ENCODE peak calls at places on chromosomes 13 and 19, in five cellular contexts. N, U, X, W and Y are unnamed samples. For H3K36me3 and H3K4me1, the result is how much of the 10 kb centered on the place peaks cover.

GRCh38 chr13:111480976-111481375 is 160.5 kb downstream of the TEX29 start:
- DNase-seq in N (no peak), X (no peak), U (no peak), W (no peak), Y (no peak)

GRCh38 chr19:6947745-6948144 is 60.4 kb downstream of the ADGRE1 start:
- DNase-seq in X (no peak), W (no peak), N (no peak), U (peak), Y (no peak)

GRCh38 chr13:51742611-51743010 is 61.4 kb downstream of the DHRS12 start:
- DNase-seq in N (no peak), X (peak), U (no peak), W (no peak), Y (no peak)

GRCh38 chr19:12668346-12668745 is 1.7 kb downstream of the WDR83 start:
- DNase-seq in U (no peak), X (no peak), N (no peak), W (no peak), Y (no peak)

GRCh38 chr13:90413548-90413947 is 933.9 kb upstream of the MIR17HG start:
- DNase-seq in W (no peak), U (no peak), N (no peak), X (no peak), Y (no peak)

GRCh38 chr13:44116562-44117315 is 237.0 kb downstream of the LACC1 start:
- DNase-seq in W (no peak), U (peak), X (no peak), N (no peak), Y (no peak)

GRCh38 chr13:67318398-67318797 is 88.3 kb upstream of the PCDH9 start:
- DNase-seq in W (no peak), X (no peak), U (no peak), N (no peak), Y (no peak)

GRCh38 chr19:35462476-35462953 is 14.5 kb downstream of the FFAR2 start:
- DNase-seq in W (no peak), U (no peak), N (no peak), X (no peak), Y (no peak)

GRCh38 chr19:38496603-38497487 is 63.4 kb downstream of the RYR1 start:
- DNase-seq in U (no peak), X (peak), W (no peak), N (no peak), Y (no peak)

GRCh38 chr19:42066075-42066754 is 3.8 kb downstream of the GRIK5 start:
- DNase-seq in N (no peak), W (no peak), U (no peak), X (no peak), Y (no peak)

GRCh38 chr19:29832801-29833200 is 21.0 kb downstream of the CCNE1 start:
- DNase-seq in X (no peak), W (no peak), N (no peak), U (no peak), Y (no peak)

GRCh38 chr13:36360863-36361262 is 14.7 kb upstream of the SPART start:
- DNase-seq in N (no peak), W (no peak), U (no peak), X (no peak), Y (no peak)

GRCh38 chr13:35784286-35784951 is 307.9 kb upstream of the MAB21L1 start:
- DNase-seq in N (no peak), W (no peak), U (no peak), X (no peak), Y (no peak)

GRCh38 chr19:38952395-38953165 is 21.8 kb downstream of the MRPS12 start:
- DNase-seq in X (no peak), N (no peak), U (no peak), W (no peak), Y (no peak)

GRCh38 chr19:21210037-21210621 is 68.3 kb downstream of the ZNF431 start:
- DNase-seq in W (no peak), N (no peak), X (no peak), U (no peak), Y (no peak)

GRCh38 chr13:96089749-96090239 is at the start of gene HS6ST3:
- DNase-seq in N (no peak), U (no peak), X (no peak), W (peak), Y (peak)

GRCh38 chr19:15321739-15322138 is 10.6 kb downstream of the BRD4 start:
- DNase-seq in N (no peak), W (no peak), X (no peak), U (no peak), Y (no peak)

GRCh38 chr19:56159616-56160271 is 16.1 kb upstream of the GALP start:
- DNase-seq in N (no peak), U (no peak), W (no peak), X (no peak), Y (no peak)

GRCh38 chr19:56159009-56159501 is 16.8 kb upstream of the GALP start:
- DNase-seq in W (no peak), U (no peak), N (no peak), X (no peak), Y (no peak)

GRCh38 chr19:56156768-56157167 is 15.7 kb downstream of the ZNF444 start:
- DNase-seq in X (no peak), U (peak), N (no peak), W (no peak), Y (no peak)

GRCh38 chr19:56155124-56155687 is 14.1 kb downstream of the ZNF444 start:
- DNase-seq in U (peak), X (no peak), W (no peak), N (no peak), Y (no peak)

DNA sequence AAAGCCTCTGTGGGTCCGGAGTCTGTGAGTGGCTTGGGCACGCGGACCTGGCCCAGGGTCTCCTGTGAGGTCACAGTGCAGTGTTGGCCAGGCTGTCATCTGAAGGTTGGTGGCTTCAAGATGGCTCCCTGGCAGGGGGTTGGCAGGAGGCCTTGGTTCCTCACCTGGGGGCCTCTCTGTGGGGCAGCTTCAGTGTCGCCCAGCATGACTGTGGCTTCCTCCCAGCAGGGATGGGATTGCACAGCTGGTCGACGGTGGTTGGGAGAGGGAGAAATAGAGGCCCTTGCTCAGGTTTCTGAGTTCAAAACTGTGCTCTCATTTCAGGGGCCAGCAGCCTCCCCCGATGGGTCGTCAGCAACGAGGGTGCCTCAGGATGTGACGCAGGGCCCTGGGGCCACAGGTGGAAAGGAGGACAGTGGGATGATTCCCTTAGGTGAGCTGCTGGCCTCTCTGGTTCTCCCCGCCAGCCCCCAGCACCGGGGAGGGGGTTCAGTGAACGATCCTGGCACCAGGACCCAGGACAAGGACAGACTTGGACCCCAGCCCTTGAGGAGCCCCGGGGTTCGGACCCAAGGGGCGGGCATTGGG is 17.2 kb downstream of the ZNF444 start:
- DNase-seq in U (no peak), N (no peak), X (no peak), W (no peak), Y (no peak)
- H3K36me3 ChIP-seq in U (under half), N (under half), X (under half), W (under half), Y (under half)

DNA sequence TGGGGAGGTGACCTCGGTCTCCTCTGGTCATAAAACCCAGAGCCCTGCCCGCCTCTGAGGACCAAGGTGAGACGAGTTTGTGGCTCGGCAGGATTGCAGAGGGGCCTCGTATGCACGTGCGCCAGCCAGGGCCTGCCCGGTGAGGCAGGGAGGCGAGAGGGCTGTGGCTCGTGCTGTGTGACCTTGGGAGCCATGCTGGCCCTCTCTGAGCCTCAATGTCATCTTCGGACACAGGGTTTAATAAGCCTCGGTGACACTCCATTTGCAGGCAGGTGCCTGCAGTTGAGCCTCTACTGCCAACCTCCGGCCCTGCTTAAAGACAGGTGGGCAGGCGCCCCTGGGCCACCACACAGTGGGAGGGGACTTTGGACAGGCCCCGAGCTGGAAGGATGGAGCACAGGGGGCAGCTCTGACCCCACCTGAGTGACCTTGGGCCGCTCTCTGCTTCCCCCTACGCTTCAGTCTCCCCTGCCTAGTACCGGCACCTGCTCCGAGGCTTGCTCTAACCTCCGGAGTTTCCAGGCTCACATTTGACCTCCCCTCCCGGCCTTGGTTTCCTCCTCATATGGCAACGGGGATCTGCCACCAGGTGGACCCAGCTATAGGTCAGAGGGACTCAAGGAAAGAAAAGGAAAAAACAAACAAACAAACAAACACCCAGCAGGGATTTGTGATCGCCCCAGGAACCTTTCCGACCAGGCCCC is 3.2 kb downstream of the ZBTB7A start:
- DNase-seq in X (no peak), U (no peak), W (no peak), N (no peak), Y (no peak)
- TF ChIP-seq POLR2A in X (no peak), U (no peak), W (no peak), N (no peak), Y (no peak)

DNA sequence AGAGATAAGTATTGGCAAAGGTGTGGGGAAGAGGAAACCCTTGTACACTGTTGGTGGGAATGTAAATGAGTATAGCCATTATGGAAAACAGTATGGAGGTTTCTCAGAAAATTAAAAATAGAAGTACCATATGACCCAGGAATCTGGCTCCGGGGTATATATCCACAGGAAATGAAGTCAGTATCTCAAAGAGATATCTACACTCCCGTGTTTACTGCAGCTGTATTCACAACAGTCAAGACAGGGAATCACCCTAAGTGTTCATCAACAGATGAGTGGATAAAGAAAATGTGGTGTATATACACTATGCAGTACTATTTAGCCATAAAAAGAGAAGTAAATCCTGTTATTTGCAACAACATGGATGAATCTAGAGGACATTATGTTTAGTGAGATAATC is 13.5 kb downstream of the KCTD12 start:
- DNase-seq in W (no peak), N (no peak), U (no peak), X (no peak), Y (no peak)
- H3K4me1 ChIP-seq in W (under half), N (under half), U (under half), X (under half), Y (under half)

GRCh38 chr19:10006335-10006708 is 4.0 kb downstream of the COL5A3 start:
- DNase-seq in W (peak), X (peak), U (peak), N (peak), Y (no peak)

GRCh38 chr19:10005632-10006334 is 4.5 kb downstream of the COL5A3 start:
- DNase-seq in N (no peak), X (peak), U (no peak), W (no peak), Y (no peak)

GRCh38 chr19:10006752-10007323 is 3.5 kb downstream of the COL5A3 start:
- DNase-seq in U (no peak), N (no peak), X (no peak), W (no peak), Y (no peak)

GRCh38 chr19:10007811-10008211 is 2.5 kb downstream of the COL5A3 start:
- DNase-seq in N (no peak), X (no peak), W (peak), U (peak), Y (no peak)

DNA sequence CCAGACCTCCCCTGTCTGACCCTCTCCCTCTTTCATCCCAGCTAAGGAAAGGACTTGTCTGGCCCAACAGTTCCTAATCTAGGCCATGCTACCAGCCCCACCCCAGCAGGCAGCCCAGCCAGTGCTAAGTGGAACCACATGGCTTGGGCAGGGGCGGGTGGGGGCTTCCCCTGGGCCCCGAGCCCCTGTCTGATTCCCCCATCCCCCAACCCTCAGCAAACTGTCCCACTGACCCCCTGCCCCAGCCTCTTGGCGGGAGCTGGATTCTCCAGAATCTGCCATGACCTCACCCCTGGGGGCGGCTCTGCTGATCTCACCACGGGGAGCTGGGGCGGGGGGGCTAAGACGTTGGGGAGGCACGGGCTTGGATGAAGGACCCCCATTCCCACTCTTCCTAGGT is 2.9 kb downstream of the COL5A3 start:
- DNase-seq in N (peak), U (peak), X (peak), W (peak), Y (no peak)
- H3K36me3 ChIP-seq in N (under half), U (under half), X (under half), W (under half), Y (under half)

DNA sequence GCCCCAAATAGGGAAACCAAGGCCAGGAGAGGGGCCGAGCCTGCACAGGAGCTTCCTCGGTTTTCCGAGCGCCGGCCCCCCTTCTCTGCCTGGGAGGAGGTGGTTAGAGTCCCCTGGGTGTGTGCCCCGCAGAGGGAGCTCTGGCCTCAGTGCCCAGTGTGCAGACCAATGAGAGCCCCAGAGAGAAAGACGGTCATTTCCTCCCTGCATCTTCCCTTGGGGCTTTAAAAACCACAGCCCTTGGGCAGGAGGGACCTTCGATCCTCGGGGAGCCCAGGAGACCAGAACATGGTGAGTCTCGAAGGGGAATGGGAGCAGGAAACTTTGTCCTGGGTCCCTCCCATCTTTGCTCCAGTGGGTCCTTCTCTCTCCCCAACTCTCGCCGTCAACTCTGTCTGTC is at the start of gene C5AR1:
- DNase-seq in X (no peak), W (no peak), U (peak), N (no peak), Y (no peak)
- TF ChIP-seq POLR2A in X (no peak), W (no peak), U (no peak), N (no peak), Y (no peak)

DNA sequence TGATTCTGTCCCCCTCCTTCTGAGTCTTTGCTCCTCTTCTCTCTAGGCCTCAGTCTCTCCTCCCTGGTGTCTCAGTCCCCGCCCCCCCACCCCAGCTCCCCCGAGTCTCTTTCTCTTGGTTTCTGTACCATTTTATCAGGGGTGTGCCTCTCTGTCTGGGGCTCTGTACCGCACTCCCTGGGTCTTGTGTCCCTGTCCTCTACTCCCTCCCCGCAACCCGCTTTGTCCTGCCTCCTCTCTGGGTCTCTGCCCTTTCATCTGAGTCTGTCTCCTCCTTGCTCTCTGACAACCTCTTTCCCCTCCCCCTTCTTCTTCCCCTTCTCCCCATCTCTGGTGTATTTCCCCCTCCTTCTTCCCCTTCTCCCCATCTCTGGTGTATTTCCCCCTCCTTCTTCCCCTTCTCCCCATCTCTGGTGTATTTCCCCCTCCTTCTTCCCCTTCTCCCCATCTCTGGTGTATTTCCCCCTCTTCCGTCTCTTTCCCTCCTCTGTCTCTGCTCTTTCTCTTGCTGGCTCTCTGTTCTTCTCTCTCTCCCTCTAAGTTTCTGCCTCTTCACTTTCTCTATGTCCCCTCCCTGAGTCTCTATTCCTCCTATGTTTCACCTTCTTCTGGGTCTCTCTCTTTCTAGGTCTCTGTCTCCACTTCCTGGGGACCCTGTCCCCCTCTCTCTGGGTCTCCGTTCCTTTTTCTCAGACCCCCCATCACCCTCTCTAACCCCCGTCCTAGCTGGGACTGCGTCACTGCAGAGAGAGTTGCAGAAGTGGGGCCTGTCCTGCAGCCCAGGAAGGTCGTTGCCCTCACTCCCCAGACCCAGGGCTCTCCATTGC is 2.2 kb upstream of the KCNC3 start:
- DNase-seq in N (no peak), X (no peak), W (no peak), U (peak), Y (no peak)
- H3K4me1 ChIP-seq in N (under half), X (under half), W (under half), U (under half), Y (under half)

DNA sequence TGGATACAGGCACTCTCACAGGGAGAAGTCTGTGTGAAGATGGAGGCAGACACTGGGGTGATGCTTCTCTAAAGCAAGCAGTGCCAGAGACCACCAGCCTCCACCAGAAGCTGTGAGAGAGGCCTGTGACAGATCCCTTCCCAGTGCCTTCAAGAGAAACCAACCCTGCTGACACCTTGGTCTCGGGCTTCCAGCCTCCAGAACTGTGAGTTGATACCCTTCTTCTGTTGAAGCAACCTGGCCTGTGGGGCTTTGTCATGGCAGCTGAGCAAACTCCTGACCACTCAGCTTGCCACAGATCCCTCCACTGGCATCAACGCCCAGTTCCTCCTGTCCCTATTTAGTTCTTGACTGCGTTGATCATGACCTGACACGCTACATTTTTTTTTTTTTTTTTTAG is 29.0 kb downstream of the ELAVL1 start:
- DNase-seq in X (no peak), W (no peak), U (no peak), N (no peak), Y (no peak)
- H3K36me3 ChIP-seq in X (under half), W (under half), U (under half), N (under half), Y (under half)

GRCh38 chr19:57161985-57162544 is 5.2 kb downstream of the DUXA start:
- DNase-seq in U (no peak), X (no peak), W (no peak), N (no peak), Y (no peak)
- TF ChIP-seq POLR2A in U (no peak), X (no peak), W (no peak), N (no peak), Y (no peak)

GRCh38 chr19:8147579-8147978 is 1.8 kb downstream of the FBN3 start:
- DNase-seq in N (no peak), X (no peak), W (no peak), U (no peak), Y (no peak)
- H3K4me1 ChIP-seq in N (under half), X (under half), W (under half), U (under half), Y (under half)